ENCODE peak calls at places on chromosome 10, in ten cellular contexts. V is choroid plexus epithelial cell, T is kidney epithelial cell, S is fibroblast of mammary gland, P is NB4, J is cardiac muscle cell, K is epithelial cell of proximal tubule, L is GM13977, A is H1, W is nephron progenitor cell. M is an unnamed sample.

GRCh38 chr10:3782456-3783312 is 2.3 kb downstream of the KLF6 start:
- DNase-seq in W (no peak), V (peak; percentile 96), P (peak; percentile 94), L (peak; percentile 77), S (peak; percentile 91), J (peak; percentile 97), T (no peak), A (no peak), K (no peak), M (peak; percentile 57)

GRCh38 chr10:124145109-124145860 is 51.9 kb upstream of the CHST15 start:
- DNase-seq in L (no peak), A (no peak), W (no peak), S (peak; percentile 58), V (peak; percentile 80), J (peak; percentile 88), K (no peak), T (no peak), P (peak; percentile 94), M (no peak)

GRCh38 chr10:117622471-117623184 is 80.1 kb downstream of the EMX2 start:
- DNase-seq in K (no peak), W (no peak), A (peak; percentile 20), V (no peak), P (no peak), J (no peak), T (no peak), S (no peak), L (no peak), M (no peak)

GRCh38 chr10:78964274-78964951 is 104.4 kb upstream of the ZMIZ1 start:
- DNase-seq in W (no peak), L (no peak), A (no peak), V (no peak), S (no peak), P (peak; percentile 24), J (no peak), K (no peak), T (no peak), M (no peak)

GRCh38 chr10:6089334-6090219 is 743 bp downstream of the RBM17 start:
- DNase-seq in S (no peak), L (no peak), K (no peak), A (peak; percentile 60), J (no peak), P (peak; percentile 43), W (peak; percentile 59), T (no peak), V (peak; percentile 44), M (no peak)

GRCh38 chr10:117804470-117805011 is 242.2 kb downstream of the RAB11FIP2 start:
- DNase-seq in L (no peak), K (peak; percentile 90), V (no peak), P (no peak), T (peak; percentile 61), S (no peak), J (no peak), W (peak; percentile 15), A (no peak), M (no peak)

GRCh38 chr10:6048281-6049030 is 13.7 kb downstream of the IL2RA start:
- DNase-seq in K (no peak), P (no peak), A (peak; percentile 24), S (no peak), L (no peak), J (no peak), W (no peak), V (no peak), T (no peak), M (no peak)

GRCh38 chr10:100146875-100147665 is 38.8 kb downstream of the ERLIN1 start:
- DNase-seq in L (no peak), T (no peak), K (no peak), J (peak; percentile 16), A (no peak), V (no peak), W (no peak), S (peak; percentile 13), P (peak; percentile 19), M (no peak)

GRCh38 chr10:7337431-7338171 is 73.2 kb downstream of the SFMBT2 start:
- DNase-seq in A (no peak), T (no peak), V (no peak), K (no peak), J (no peak), W (no peak), L (peak; percentile 50), S (no peak), P (peak; percentile 49), M (peak; percentile 57)

GRCh38 chr10:6250745-6251144 is 48.0 kb downstream of the PFKFB3 start:
- DNase-seq in S (no peak), T (no peak), L (no peak), J (no peak), K (no peak), W (no peak), A (no peak), V (no peak), P (no peak), M (no peak)

GRCh38 chr10:68957654-68958053 is 1.7 kb downstream of the DDX21 start:
- DNase-seq in A (no peak), L (no peak), T (no peak), V (peak; percentile 23), S (peak; percentile 44), P (no peak), K (no peak), W (no peak), J (peak; percentile 51), M (no peak)

GRCh38 chr10:110993024-110993693 is 73.8 kb downstream of the SHOC2 start:
- DNase-seq in P (peak; percentile 64), L (peak; percentile 31), K (peak; percentile 18), W (no peak), V (peak; percentile 90), J (peak; percentile 70), S (peak; percentile 92), A (no peak), T (peak; percentile 48), M (no peak)

GRCh38 chr10:99395750-99396445 is 34.5 kb downstream of the GOT1 start:
- DNase-seq in T (peak; percentile 79), K (peak; percentile 68), L (no peak), J (peak; percentile 85), V (peak; percentile 69), P (no peak), A (no peak), W (no peak), S (peak; percentile 72), M (no peak)

GRCh38 chr10:131954356-131954965 is 27.3 kb downstream of the BNIP3 start:
- DNase-seq in W (no peak), K (no peak), V (no peak), T (no peak), L (no peak), S (no peak), J (no peak), P (no peak), A (no peak), M (no peak)

GRCh38 chr10:99966306-99966705 is 43.4 kb downstream of the DNMBP start:
- DNase-seq in J (peak; percentile 66), V (peak; percentile 69), P (no peak), K (peak; percentile 67), W (no peak), L (no peak), T (peak; percentile 90), S (peak; percentile 92), A (no peak), M (no peak)

GRCh38 chr10:52637592-52637991 is 135.0 kb downstream of the MBL2 start:
- DNase-seq in L (no peak), S (no peak), V (no peak), T (no peak), W (no peak), A (no peak), P (no peak), K (no peak), J (no peak), M (no peak)

GRCh38 chr10:46068905-46069304 is 22.8 kb upstream of the MSMB start:
- DNase-seq in K (no peak), L (no peak), S (no peak), W (no peak), T (no peak), V (no peak), J (no peak), A (no peak), P (no peak), M (no peak)

GRCh38 chr10:132224343-132225072 is 37.8 kb downstream of the DPYSL4 start:
- DNase-seq in P (no peak), J (no peak), K (no peak), S (no peak), A (no peak), T (no peak), V (peak; percentile 15), L (no peak), W (no peak), M (no peak)

GRCh38 chr10:102120142-102120986 is at the start of gene LDB1:
- DNase-seq in P (peak; percentile 91), V (peak; percentile 91), T (no peak), S (peak; percentile 56), L (peak; percentile 92), A (peak; percentile 85), J (peak; percentile 89), W (peak; percentile 80), K (no peak), M (peak; percentile 87)
- TF ChIP-seq CTCF in P (no peak), V (no peak), T (no peak), S (no peak), L (no peak), A (no peak), J (no peak), W (no peak), K (peak; percentile 11), M (no peak)

GRCh38 chr10:20406607-20407188 is 490.4 kb downstream of the NEBL start:
- DNase-seq in S (no peak), J (no peak), T (no peak), K (no peak), W (no peak), A (no peak), V (no peak), L (no peak), P (no peak), M (no peak)

GRCh38 chr10:20399789-20400188 is 497.3 kb downstream of the NEBL start:
- DNase-seq in S (no peak), T (no peak), L (no peak), W (no peak), J (no peak), V (no peak), K (no peak), P (no peak), A (no peak), M (no peak)

GRCh38 chr10:20407421-20407820 is 489.7 kb downstream of the NEBL start:
- DNase-seq in V (no peak), L (no peak), A (no peak), T (no peak), P (no peak), J (no peak), K (no peak), W (no peak), S (no peak), M (no peak)

GRCh38 chr10:20405050-20405449 is 492.1 kb downstream of the NEBL start:
- DNase-seq in W (no peak), P (no peak), S (no peak), J (no peak), K (no peak), A (no peak), V (no peak), T (no peak), L (no peak), M (no peak)
- TF ChIP-seq CTCF in W (no peak), P (no peak), S (no peak), J (no peak), K (no peak), A (no peak), V (no peak), T (no peak), L (no peak), M (no peak)

GRCh38 chr10:29834990-29835569 is 200.3 kb upstream of the SVIL start:
- DNase-seq in A (no peak), K (no peak), V (peak; percentile 28), L (no peak), W (no peak), S (peak; percentile 83), P (no peak), J (no peak), T (no peak), M (no peak)
- TF ChIP-seq CTCF in A (no peak), K (no peak), V (no peak), L (no peak), W (no peak), S (no peak), P (no peak), J (no peak), T (no peak), M (no peak)

GRCh38 chr10:60485025-60485424 is 95.3 kb upstream of the ANK3 start:
- DNase-seq in V (no peak), A (no peak), L (no peak), W (no peak), J (no peak), P (no peak), T (no peak), K (no peak), S (no peak), M (no peak)
- TF ChIP-seq CTCF in V (no peak), A (no peak), L (no peak), W (no peak), J (no peak), P (no peak), T (no peak), K (no peak), S (no peak), M (no peak)